ENCODE peak calls at places on chromosome 2, in nine cellular contexts. G is fibroblast of lung, B is transverse colon, X is uterus, P is heart left ventricle, C is A549, E is breast epithelium, F is IMR-90, M is H1. L is an unnamed sample.

GRCh38 chr2:39499336-39499735 is 62.3 kb upstream of the MAP4K3 start:
- DNase-seq in F (no peak), B (no peak), C (no peak), E (no peak), M (no peak), P (no peak), G (no peak), X (no peak), L (no peak)

GRCh38 chr2:241122376-241123002 is 20.4 kb upstream of the MTERF4 start:
- DNase-seq in E (no peak), X (no peak), C (no peak), G (no peak), M (no peak), F (no peak), B (no peak), P (no peak), L (no peak)

GRCh38 chr2:72973566-72974435 is 56.5 kb downstream of the EMX1 start:
- DNase-seq in F (peak; percentile 58), X (no peak), P (no peak), E (no peak), C (peak; percentile 89), B (peak; percentile 41), G (peak; percentile 57), M (no peak), L (peak; percentile 76)

GRCh38 chr2:144414324-144414845 is 105.5 kb downstream of the ZEB2 start:
- DNase-seq in G (peak; percentile 100), F (peak; percentile 97), C (no peak), P (no peak), B (no peak), E (no peak), M (no peak), X (no peak), L (peak; percentile 76)

GRCh38 chr2:200104015-200104414 is 148.6 kb downstream of the MAIP1 start:
- DNase-seq in G (peak; percentile 48), E (no peak), X (no peak), P (no peak), C (no peak), M (no peak), B (no peak), F (peak; percentile 56), L (no peak)

GRCh38 chr2:21005700-21006422 is 38.0 kb downstream of the APOB start:
- DNase-seq in G (no peak), E (no peak), B (no peak), P (no peak), F (no peak), M (no peak), X (no peak), C (no peak), L (no peak)

GRCh38 chr2:202035089-202035940 is 1.7 kb downstream of the FZD7 start:
- DNase-seq in E (peak; percentile 63), G (peak; percentile 88), P (peak; percentile 72), C (no peak), X (peak; percentile 72), F (peak; percentile 87), M (no peak), B (peak; percentile 60), L (no peak)

GRCh38 chr2:205769494-205769848 is 87.2 kb downstream of the NRP2 start:
- DNase-seq in P (no peak), B (no peak), C (no peak), F (peak; percentile 94), M (no peak), X (no peak), G (peak; percentile 94), E (no peak), L (no peak)

GRCh38 chr2:98818164-98818563 is 87.2 kb upstream of the MGAT4A start:
- DNase-seq in C (no peak), B (no peak), P (no peak), E (no peak), G (no peak), F (no peak), X (no peak), M (no peak), L (no peak)

GRCh38 chr2:17429130-17429529 is 89.1 kb downstream of the RAD51AP2 start:
- DNase-seq in G (peak; percentile 9), B (no peak), F (peak; percentile 3), M (no peak), E (no peak), X (no peak), C (no peak), P (no peak), L (peak; percentile 68)

GRCh38 chr2:101307950-101308431 is 510 bp downstream of the RNF149 start:
- DNase-seq in F (no peak), E (no peak), G (peak; percentile 14), X (peak; percentile 33), B (peak; percentile 33), P (peak; percentile 75), M (no peak), C (peak; percentile 19), L (peak; percentile 20)

GRCh38 chr2:148998162-148998830 is 40.2 kb upstream of the LYPD6B start:
- DNase-seq in X (no peak), E (no peak), P (no peak), C (no peak), B (no peak), G (no peak), F (no peak), M (no peak), L (no peak)

GRCh38 chr2:46831037-46831868 is 84.4 kb downstream of the MCFD2 start:
- DNase-seq in G (peak; percentile 80), E (no peak), M (no peak), X (peak; percentile 31), F (peak; percentile 76), P (no peak), B (no peak), C (no peak), L (no peak)

GRCh38 chr2:190344275-190344827 is 962 bp downstream of the INPP1 start:
- DNase-seq in X (peak; percentile 41), B (peak; percentile 62), G (peak; percentile 28), M (no peak), F (no peak), P (no peak), E (no peak), C (peak; percentile 48), L (peak; percentile 27)

GRCh38 chr2:189522435-189523151 is 58.0 kb downstream of the SLC40A1 start:
- DNase-seq in M (no peak), X (no peak), G (no peak), F (no peak), E (no peak), C (no peak), P (no peak), B (peak; percentile 36), L (no peak)

GRCh38 chr2:112032615-112033457 is 22.2 kb upstream of the TMEM87B start:
- DNase-seq in E (no peak), G (peak; percentile 74), X (no peak), C (no peak), B (peak; percentile 35), P (no peak), M (no peak), F (peak; percentile 71), L (peak; percentile 69)

GRCh38 chr2:2170189-2170588 is 160.9 kb downstream of the MYT1L start:
- DNase-seq in G (no peak), F (no peak), X (no peak), M (no peak), E (no peak), B (no peak), C (no peak), P (no peak), L (no peak)

GRCh38 chr2:154449951-154450658 is 248.4 kb upstream of the KCNJ3 start:
- DNase-seq in P (no peak), M (no peak), E (no peak), X (no peak), F (no peak), B (no peak), G (no peak), C (no peak), L (no peak)

GRCh38 chr2:112121682-112122254 is 16.4 kb upstream of the FBLN7 start:
- DNase-seq in M (no peak), F (peak; percentile 66), P (no peak), B (no peak), C (peak; percentile 12), G (peak; percentile 74), E (no peak), X (no peak), L (peak; percentile 19)

GRCh38 chr2:41993086-41993812 is 54.6 kb upstream of the PKDCC start:
- DNase-seq in B (no peak), F (no peak), M (no peak), X (no peak), G (no peak), C (no peak), P (no peak), E (no peak), L (no peak)
- H3K27ac ChIP-seq in B (no peak overlapping the region), F (no peak overlapping the region), M (no peak overlapping the region), X (no peak overlapping the region), G (no peak overlapping the region), C (no peak overlapping the region), P (no peak overlapping the region), E (no peak overlapping the region), L (no peak overlapping the region)

GRCh38 chr2:222677981-222678380 is 6.5 kb downstream of the MOGAT1 start:
- DNase-seq in X (no peak), E (no peak), P (no peak), G (no peak), B (no peak), M (no peak), C (no peak), F (no peak), L (no peak)
- TF ChIP-seq CTCF in X (no peak), E (no peak), P (no peak), G (no peak), B (no peak), M (no peak), C (no peak), F (no peak), L (no peak)

GRCh38 chr2:237858294-237859081 is 935 bp upstream of the RAMP1 start:
- DNase-seq in C (peak; percentile 55), E (no peak), M (peak; percentile 36), B (peak; percentile 64), F (peak; percentile 91), X (peak; percentile 83), G (peak; percentile 92), P (peak; percentile 67), L (peak; percentile 80)

GRCh38 chr2:237857791-237858190 is 1.6 kb upstream of the RAMP1 start:
- DNase-seq in P (no peak), C (no peak), G (no peak), E (no peak), F (no peak), X (no peak), B (no peak), M (no peak), L (no peak)

GRCh38 chr2:237859082-237859433 is 365 bp upstream of the RAMP1 start:
- DNase-seq in M (no peak), P (peak; percentile 55), X (peak; percentile 42), C (no peak), G (no peak), B (no peak), E (no peak), F (no peak), L (no peak)

GRCh38 chr2:237860273-237860935 is 981 bp downstream of the RAMP1 start:
- DNase-seq in C (no peak), M (no peak), F (no peak), B (no peak), X (peak; percentile 46), E (no peak), P (no peak), G (no peak), L (no peak)

GRCh38 chr2:237859533-237860272 is at the start of gene RAMP1:
- DNase-seq in E (no peak), M (no peak), F (peak; percentile 17), B (no peak), C (no peak), X (peak; percentile 50), P (peak; percentile 70), G (no peak), L (no peak)
- H3K27ac ChIP-seq in E (no peak within 1 kb of the TSS), M (no peak within 1 kb of the TSS), F (no peak within 1 kb of the TSS), B (peak within 1 kb of the TSS; percentile 71), C (peak within 1 kb of the TSS; percentile 18), X (peak within 1 kb of the TSS; percentile 100), P (peak within 1 kb of the TSS; percentile 87), G (no peak within 1 kb of the TSS), L (peak within 1 kb of the TSS; percentile 75)

GRCh38 chr2:84526562-84526961 is 10.3 kb downstream of the DNAH6 start:
- DNase-seq in E (no peak), M (no peak), P (no peak), F (peak; percentile 23), C (no peak), X (no peak), G (peak; percentile 21), B (no peak), L (no peak)
- TF ChIP-seq CTCF in E (no peak), M (peak; percentile 1), P (peak; percentile 23), F (peak; percentile 48), C (peak; percentile 8), X (no peak), G (peak; percentile 10), B (no peak), L (no peak)